ENCODE peak calls at places on chromosomes 1 and 21, in five cellular contexts. One of them, this sample, is unnamed. For H3K27me3, the result is how much of the 10 kb centered on the place peaks cover.

GRCh38 chr1:63317007-63317813 is 5.2 kb upstream of the FOXD3 start:
- DNase-seq in WERI-Rb-1: peak
- DNase-seq in heart left ventricle: peak
- DNase-seq in PC-9: peak
- DNase-seq in PC-3: peak
- DNase-seq in this sample: no peak

GRCh38 chr1:173646656-173647055 is 11.5 kb downstream of the TEX50 start:
- DNase-seq in WERI-Rb-1: no peak
- DNase-seq in PC-9: no peak
- DNase-seq in PC-3: peak
- DNase-seq in heart left ventricle: no peak
- DNase-seq in this sample: no peak

GRCh38 chr1:225995919-225996864 is 3.0 kb downstream of the SDE2 start:
- DNase-seq in WERI-Rb-1: no peak
- DNase-seq in PC-9: no peak
- DNase-seq in heart left ventricle: no peak
- DNase-seq in PC-3: no peak
- DNase-seq in this sample: no peak

GRCh38 chr1:48789903-48790302 is 13.2 kb upstream of the BEND5 start:
- DNase-seq in WERI-Rb-1: no peak
- DNase-seq in PC-9: no peak
- DNase-seq in heart left ventricle: no peak
- DNase-seq in PC-3: peak
- DNase-seq in this sample: no peak

GRCh38 chr21:38914531-38915385 is 109.0 kb downstream of the ETS2 start:
- DNase-seq in PC-9: no peak
- DNase-seq in PC-3: no peak
- DNase-seq in heart left ventricle: no peak
- DNase-seq in WERI-Rb-1: no peak
- DNase-seq in this sample: no peak

GRCh38 chr21:45533731-45534571 is 8.3 kb downstream of the SLC19A1 start:
- DNase-seq in PC-9: no peak
- DNase-seq in WERI-Rb-1: no peak
- DNase-seq in PC-3: no peak
- DNase-seq in heart left ventricle: peak
- DNase-seq in this sample: no peak

GRCh38 chr1:108830119-108831008 is 26.5 kb downstream of the AKNAD1 start:
- DNase-seq in WERI-Rb-1: no peak
- DNase-seq in PC-9: peak
- DNase-seq in heart left ventricle: peak
- DNase-seq in PC-3: peak
- DNase-seq in this sample: no peak

GRCh38 chr1:201614262-201615015 is 75.5 kb downstream of the NAV1 start:
- DNase-seq in PC-3: no peak
- DNase-seq in PC-9: no peak
- DNase-seq in WERI-Rb-1: no peak
- DNase-seq in heart left ventricle: peak
- DNase-seq in this sample: no peak

GRCh38 chr1:103056423-103056822 is 51.9 kb downstream of the COL11A1 start:
- DNase-seq in PC-3: no peak
- DNase-seq in WERI-Rb-1: no peak
- DNase-seq in PC-9: no peak
- DNase-seq in heart left ventricle: no peak
- DNase-seq in this sample: no peak

GRCh38 chr21:43637530-43637929 is 21.8 kb downstream of the HSF2BP start:
- DNase-seq in PC-3: no peak
- DNase-seq in PC-9: no peak
- DNase-seq in heart left ventricle: no peak
- DNase-seq in WERI-Rb-1: no peak
- DNase-seq in this sample: no peak

GRCh38 chr1:54748094-54748835 is 16.1 kb downstream of the PARS2 start:
- DNase-seq in PC-9: no peak
- DNase-seq in heart left ventricle: no peak
- DNase-seq in PC-3: no peak
- DNase-seq in WERI-Rb-1: no peak
- DNase-seq in this sample: no peak

GRCh38 chr1:18322353-18323032 is 158.2 kb upstream of the KLHDC7A start:
- DNase-seq in PC-9: no peak
- DNase-seq in WERI-Rb-1: peak
- DNase-seq in heart left ventricle: no peak
- DNase-seq in PC-3: peak
- DNase-seq in this sample: no peak

GRCh38 chr1:197913495-197914276 is 3.5 kb upstream of the LHX9 start:
- DNase-seq in PC-9: no peak
- DNase-seq in heart left ventricle: no peak
- DNase-seq in PC-3: no peak
- DNase-seq in WERI-Rb-1: no peak
- DNase-seq in this sample: no peak

GRCh38 chr1:199463521-199464127 is 563.9 kb upstream of the NR5A2 start:
- DNase-seq in heart left ventricle: no peak
- DNase-seq in PC-9: no peak
- DNase-seq in PC-3: peak
- DNase-seq in WERI-Rb-1: peak
- DNase-seq in this sample: peak

GRCh38 chr1:241600496-241600901 is 39.7 kb downstream of the CHML start:
- DNase-seq in PC-3: no peak
- DNase-seq in WERI-Rb-1: no peak
- DNase-seq in PC-9: no peak
- DNase-seq in heart left ventricle: no peak
- DNase-seq in this sample: no peak

GRCh38 chr1:103917771-103918170 is 168.1 kb downstream of the AMY1C start:
- DNase-seq in WERI-Rb-1: no peak
- DNase-seq in heart left ventricle: no peak
- DNase-seq in PC-9: no peak
- DNase-seq in PC-3: no peak
- DNase-seq in this sample: no peak

GRCh38 chr1:161731241-161731640 is 9.9 kb downstream of the FCRLB start:
- DNase-seq in PC-3: no peak
- DNase-seq in heart left ventricle: no peak
- DNase-seq in WERI-Rb-1: no peak
- DNase-seq in PC-9: no peak
- DNase-seq in this sample: no peak

GRCh38 chr1:50976111-50976889 is 6.3 kb downstream of the CDKN2C start:
- DNase-seq in PC-9: no peak
- DNase-seq in WERI-Rb-1: peak
- DNase-seq in heart left ventricle: no peak
- DNase-seq in PC-3: peak
- DNase-seq in this sample: no peak

GRCh38 chr1:226655251-226656163 is 83.6 kb downstream of the ITPKB start:
- DNase-seq in heart left ventricle: no peak
- DNase-seq in PC-3: no peak
- DNase-seq in PC-9: no peak
- DNase-seq in WERI-Rb-1: no peak
- DNase-seq in this sample: no peak

GRCh38 chr1:109640285-109640865 is 15.5 kb upstream of the GSTM4 start:
- DNase-seq in heart left ventricle: peak
- DNase-seq in PC-3: peak
- DNase-seq in PC-9: peak
- DNase-seq in WERI-Rb-1: peak
- DNase-seq in this sample: no peak

GRCh38 chr1:55402676-55403464 is 187.7 kb upstream of the USP24 start:
- DNase-seq in PC-3: peak
- DNase-seq in PC-9: no peak
- DNase-seq in heart left ventricle: no peak
- DNase-seq in WERI-Rb-1: no peak
- DNase-seq in this sample: no peak

GRCh38 chr1:1199961-1200875 is 6.2 kb downstream of the TNFRSF18 start:
- DNase-seq in PC-3: no peak
- DNase-seq in WERI-Rb-1: no peak
- DNase-seq in heart left ventricle: no peak
- DNase-seq in PC-9: no peak
- DNase-seq in this sample: no peak

GRCh38 chr1:213977486-213977842 is 10.3 kb upstream of the PROX1 start:
- DNase-seq in PC-9: no peak
- DNase-seq in WERI-Rb-1: no peak
- DNase-seq in PC-3: no peak
- DNase-seq in heart left ventricle: no peak
- DNase-seq in this sample: no peak

GRCh38 chr21:42862774-42863503 is 16.4 kb downstream of the WDR4 start:
- DNase-seq in PC-3: peak
- DNase-seq in PC-9: no peak
- DNase-seq in WERI-Rb-1: no peak
- DNase-seq in heart left ventricle: no peak
- DNase-seq in this sample: no peak

GRCh38 chr21:29033871-29034270 is 9.4 kb downstream of the USP16 start:
- DNase-seq in PC-3: no peak
- DNase-seq in WERI-Rb-1: no peak
- DNase-seq in PC-9: no peak
- DNase-seq in heart left ventricle: no peak
- DNase-seq in this sample: no peak

GRCh38 chr1:24484208-24484607 is 18.4 kb upstream of the RCAN3 start:
- DNase-seq in heart left ventricle: no peak
- DNase-seq in WERI-Rb-1: no peak
- DNase-seq in PC-9: no peak
- DNase-seq in PC-3: no peak
- DNase-seq in this sample: no peak

GRCh38 chr1:156489935-156490293 is 10.7 kb downstream of the MEF2D start:
- DNase-seq in WERI-Rb-1: no peak
- DNase-seq in PC-9: no peak
- DNase-seq in heart left ventricle: no peak
- DNase-seq in PC-3: no peak
- DNase-seq in this sample: no peak

GRCh38 chr1:156488566-156489165 is 11.9 kb downstream of the MEF2D start:
- DNase-seq in heart left ventricle: no peak
- DNase-seq in PC-3: peak
- DNase-seq in WERI-Rb-1: no peak
- DNase-seq in PC-9: peak
- DNase-seq in this sample: no peak

GRCh38 chr1:156490401-156491032 is 10.1 kb downstream of the MEF2D start:
- DNase-seq in heart left ventricle: peak
- DNase-seq in PC-3: no peak
- DNase-seq in PC-9: no peak
- DNase-seq in WERI-Rb-1: peak
- DNase-seq in this sample: no peak

GRCh38 chr1:156487862-156488261 is 12.7 kb downstream of the MEF2D start:
- DNase-seq in PC-9: peak
- DNase-seq in heart left ventricle: peak
- DNase-seq in WERI-Rb-1: no peak
- DNase-seq in PC-3: no peak
- DNase-seq in this sample: no peak

DNA sequence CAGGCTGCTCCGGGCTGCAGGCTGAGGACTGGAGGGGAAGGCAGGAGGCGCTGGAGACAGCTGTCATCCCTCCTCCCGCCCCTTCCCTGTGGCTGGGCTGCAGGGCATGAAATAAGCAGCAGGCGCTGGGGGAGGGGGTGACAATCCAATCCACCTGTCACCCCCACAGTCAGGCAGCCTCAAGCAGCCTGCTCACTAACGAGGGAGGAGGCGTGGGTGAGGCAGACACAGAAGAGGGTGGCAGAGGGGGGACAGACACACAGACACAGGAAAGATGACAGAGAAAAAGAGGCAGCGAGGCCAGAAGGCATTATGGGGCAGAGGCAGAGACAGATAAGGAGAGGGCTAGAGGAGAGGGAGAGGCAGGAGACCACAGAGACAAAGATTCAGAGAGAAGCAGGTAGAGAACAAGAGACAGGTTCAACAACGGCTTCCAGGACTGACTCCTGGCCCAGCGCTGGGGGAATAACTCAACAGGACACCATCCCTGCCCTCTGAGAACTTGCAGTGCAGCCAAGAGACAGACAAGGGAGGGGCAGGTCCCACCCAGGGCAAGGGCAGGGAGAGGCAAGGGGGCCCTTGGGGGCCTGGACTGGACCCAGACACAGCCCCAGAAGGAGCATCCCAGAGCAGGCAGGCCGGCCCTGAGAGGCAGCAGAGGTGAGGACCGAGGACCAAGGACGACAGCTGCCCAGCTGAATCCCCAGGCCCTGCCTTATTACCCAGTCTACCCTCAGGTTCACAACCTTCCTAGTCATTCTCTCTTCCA is 11.2 kb downstream of the MEF2D start:
- DNase-seq in PC-9: no peak
- DNase-seq in PC-3: no peak
- DNase-seq in heart left ventricle: peak
- DNase-seq in WERI-Rb-1: peak
- DNase-seq in this sample: no peak
- H3K4me3 ChIP-seq in PC-9: no peak
- H3K4me3 ChIP-seq in PC-3: no peak
- H3K4me3 ChIP-seq in heart left ventricle: no peak
- H3K4me3 ChIP-seq in WERI-Rb-1: peak
- H3K4me3 ChIP-seq in this sample: no peak

DNA sequence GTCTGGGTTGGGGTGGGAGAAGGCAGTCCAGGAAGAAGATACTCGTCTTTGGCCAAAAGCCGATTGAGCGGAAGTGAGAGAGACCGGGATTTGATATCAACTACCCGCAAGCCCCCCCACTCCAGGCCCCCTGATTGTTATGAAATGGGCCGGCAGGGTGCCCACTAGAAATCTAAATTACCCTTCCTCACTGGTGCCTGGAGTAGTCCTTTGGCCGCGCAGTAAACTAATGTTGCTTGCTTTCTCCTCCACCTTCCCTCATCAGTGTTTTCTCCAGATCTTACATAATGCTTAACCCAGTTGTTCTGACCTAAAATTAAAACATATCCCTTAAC is 119.2 kb upstream of the BARHL2 start:
- DNase-seq in PC-9: no peak
- DNase-seq in PC-3: no peak
- DNase-seq in WERI-Rb-1: no peak
- DNase-seq in heart left ventricle: no peak
- DNase-seq in this sample: no peak
- H3K27me3 ChIP-seq in PC-9: under half
- H3K27me3 ChIP-seq in PC-3: half or more
- H3K27me3 ChIP-seq in WERI-Rb-1: under half
- H3K27me3 ChIP-seq in heart left ventricle: under half
- H3K27me3 ChIP-seq in this sample: half or more

GRCh38 chr1:209367031-209367813 is 216.3 kb upstream of the CAMK1G start:
- DNase-seq in PC-9: no peak
- DNase-seq in heart left ventricle: no peak
- DNase-seq in PC-3: no peak
- DNase-seq in WERI-Rb-1: no peak
- DNase-seq in this sample: no peak
- TF ChIP-seq CTCF in PC-9: no peak
- TF ChIP-seq CTCF in heart left ventricle: no peak
- TF ChIP-seq CTCF in PC-3: no peak
- TF ChIP-seq CTCF in WERI-Rb-1: no peak
- TF ChIP-seq CTCF in this sample: no peak

DNA sequence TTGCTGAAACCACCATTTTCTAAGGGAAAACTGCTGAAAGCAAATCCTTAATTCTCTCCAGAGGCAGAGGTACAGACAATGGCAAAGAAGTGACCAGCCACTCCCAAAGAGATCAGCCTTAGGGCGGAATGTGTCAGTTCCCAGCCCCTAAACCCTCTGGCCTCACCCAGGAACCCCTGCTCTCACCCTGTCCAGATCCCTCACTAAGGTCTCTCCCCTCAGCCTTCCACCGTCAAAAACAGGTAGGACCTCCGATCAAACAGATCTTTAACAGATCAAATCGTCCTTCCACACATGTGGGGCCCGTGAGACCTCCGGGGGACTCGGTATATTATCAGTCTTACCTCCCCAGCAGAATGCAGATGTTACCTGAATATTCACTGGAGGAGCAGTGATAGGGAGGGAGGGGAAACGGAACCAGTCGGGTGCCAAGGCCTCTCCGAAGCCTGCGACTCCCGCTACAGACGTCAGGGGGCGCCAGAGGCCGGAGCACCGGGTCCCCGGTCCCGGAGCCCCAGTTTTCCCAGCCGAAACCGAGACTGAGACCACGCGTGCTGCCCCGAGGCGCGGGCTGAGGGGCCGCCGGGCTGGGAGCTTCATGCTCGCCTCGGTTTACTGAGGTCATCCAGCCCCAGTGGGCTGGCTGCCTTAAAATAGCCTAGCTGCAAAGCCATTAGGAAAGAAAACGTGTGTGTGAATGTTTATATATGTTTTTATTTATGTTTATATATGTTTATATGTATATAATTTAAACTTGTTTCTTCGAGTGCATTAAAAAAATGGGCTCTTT is 23.6 kb downstream of the GPA33 start:
- DNase-seq in WERI-Rb-1: peak
- DNase-seq in heart left ventricle: peak
- DNase-seq in PC-3: peak
- DNase-seq in PC-9: peak
- DNase-seq in this sample: no peak
- H3K4me3 ChIP-seq in WERI-Rb-1: no peak
- H3K4me3 ChIP-seq in heart left ventricle: no peak
- H3K4me3 ChIP-seq in PC-3: peak
- H3K4me3 ChIP-seq in PC-9: peak
- H3K4me3 ChIP-seq in this sample: no peak